ENCODE peak calls at places on chromosomes 16 and 17, in six cellular contexts. Z is colonic mucosa, I is NCI-H187 treated with DMSO at 0.1 percent for 48 hours, A is T-helper 9 cell, Y is NCI-H345, K is AG08396. W is an unnamed sample.

GRCh38 chr16:15827299-15827698 is 29.5 kb downstream of the MYH11 start:
- DNase-seq in Z (no peak), I (no peak), A (no peak), Y (no peak), K (no peak), W (no peak)

GRCh38 chr16:87066695-87067556 is 250.3 kb downstream of the C16orf95 start:
- DNase-seq in Z (no peak), I (no peak), A (no peak), Y (no peak), K (no peak), W (no peak)

GRCh38 chr17:20171741-20172377 is 162.7 kb downstream of the SPECC1 start:
- DNase-seq in Z (no peak), I (no peak), A (no peak), Y (no peak), K (no peak), W (no peak)

GRCh38 chr17:64115871-64116534 is 13.9 kb downstream of the ERN1 start:
- DNase-seq in Z (no peak), I (no peak), A (no peak), Y (no peak), K (peak; percentile 64), W (no peak)

GRCh38 chr17:77266213-77266612 is 125.4 kb downstream of the SEC14L1 start:
- DNase-seq in Z (no peak), I (no peak), A (no peak), Y (no peak), K (no peak), W (no peak)

GRCh38 chr17:51029568-51030463 is 90.9 kb downstream of the SPAG9 start:
- DNase-seq in Z (no peak), I (no peak), A (no peak), Y (no peak), K (no peak), W (no peak)

GRCh38 chr16:1039762-1040161 is 32.8 kb upstream of the SSTR5 start:
- DNase-seq in Z (no peak), I (no peak), A (no peak), Y (no peak), K (no peak), W (no peak)

GRCh38 chr17:50102164-50102991 is 7.2 kb downstream of the PDK2 start:
- DNase-seq in Z (peak; percentile 96), I (no peak), A (no peak), Y (no peak), K (peak; percentile 43), W (no peak)

GRCh38 chr17:65042911-65043310 is 13.6 kb downstream of the GNA13 start:
- DNase-seq in Z (no peak), I (no peak), A (no peak), Y (no peak), K (no peak), W (no peak)

GRCh38 chr17:14061666-14062560 is 7.4 kb upstream of the COX10 start:
- DNase-seq in Z (no peak), I (no peak), A (no peak), Y (no peak), K (peak; percentile 77), W (no peak)

GRCh38 chr16:23504453-23505179 is 5.7 kb downstream of the GGA2 start:
- DNase-seq in Z (peak; percentile 33), I (no peak), A (peak; percentile 39), Y (peak; percentile 17), K (peak; percentile 79), W (peak; percentile 59)

GRCh38 chr17:13030459-13031305 is 12.9 kb upstream of the ELAC2 start:
- DNase-seq in Z (peak; percentile 47), I (no peak), A (peak; percentile 29), Y (no peak), K (peak; percentile 53), W (no peak)

GRCh38 chr16:9092282-9092962 is 978 bp downstream of the HAPSTR1 start:
- DNase-seq in Z (peak; percentile 46), I (no peak), A (peak; percentile 46), Y (peak; percentile 31), K (peak; percentile 31), W (no peak)

GRCh38 chr17:7029659-7030058 is 6.2 kb upstream of the SLC16A13 start:
- DNase-seq in Z (no peak), I (no peak), A (no peak), Y (no peak), K (no peak), W (no peak)